ENCODE peak calls at places on chromosomes 16 and 17, in eight cellular contexts. B, J, R, Z, Y, N, F and G are unnamed samples.

GRCh38 chr17:80792373-80792781 is 199.3 kb upstream of the CHMP6 start:
- DNase-seq in B (peak; percentile 13), R (no peak), F (no peak), J (peak; percentile 9), N (no peak), Y (no peak), Z (no peak), G (no peak)

GRCh38 chr17:54221499-54221898 is 398.8 kb downstream of the KIF2B start:
- DNase-seq in J (no peak), N (no peak), B (no peak), R (no peak), Z (no peak), F (no peak), Y (no peak), G (no peak)

GRCh38 chr17:20989481-20989880 is 53.3 kb downstream of the USP22 start:
- DNase-seq in N (no peak), Y (no peak), B (no peak), J (no peak), R (no peak), F (no peak), Z (no peak), G (no peak)

GRCh38 chr16:80804451-80805383 is at the start of gene CDYL2:
- DNase-seq in B (peak; percentile 56), J (peak; percentile 36), R (no peak), Y (no peak), N (peak; percentile 55), Z (peak; percentile 65), F (no peak), G (no peak)

GRCh38 chr16:3106205-3106928 is 6.0 kb upstream of the ZNF205 start:
- DNase-seq in Y (no peak), F (peak; percentile 91), J (peak; percentile 90), Z (peak; percentile 95), N (peak; percentile 91), R (peak; percentile 49), B (peak; percentile 90), G (peak; percentile 95)

GRCh38 chr16:2532494-2533141 is 1.4 kb upstream of the CEMP1 start:
- DNase-seq in F (peak; percentile 43), Y (no peak), N (peak; percentile 57), Z (peak; percentile 88), R (no peak), B (no peak), J (peak; percentile 39), G (peak; percentile 77)

GRCh38 chr17:7633093-7633492 is 3.2 kb downstream of the SHBG start:
- DNase-seq in F (no peak), Y (no peak), Z (no peak), R (no peak), J (no peak), N (no peak), B (no peak), G (no peak)

GRCh38 chr16:51163366-51163765 is 12.3 kb upstream of the SALL1 start:
- DNase-seq in F (no peak), Y (no peak), J (peak; percentile 39), Z (no peak), B (no peak), R (no peak), N (no peak), G (no peak)

GRCh38 chr17:76683011-76683755 is 27.6 kb downstream of the MXRA7 start:
- DNase-seq in R (peak; percentile 21), B (no peak), J (no peak), N (no peak), Z (no peak), Y (no peak), F (no peak), G (peak; percentile 32)

GRCh38 chr16:85555549-85556455 is 57.3 kb upstream of the GSE1 start:
- DNase-seq in F (peak; percentile 53), Z (peak; percentile 55), R (no peak), N (peak; percentile 53), J (no peak), B (no peak), Y (no peak), G (no peak)

GRCh38 chr16:27799866-27800265 is 249.9 kb downstream of the KATNIP start:
- DNase-seq in Y (no peak), R (no peak), Z (no peak), F (no peak), N (no peak), J (no peak), B (no peak), G (no peak)

GRCh38 chr17:6327007-6327406 is 107.9 kb downstream of the AIPL1 start:
- DNase-seq in Y (no peak), F (no peak), N (peak; percentile 31), B (no peak), J (no peak), Z (no peak), R (no peak), G (no peak)

GRCh38 chr17:2192367-2193028 is 111.1 kb downstream of the SMG6 start:
- DNase-seq in Z (no peak), B (peak; percentile 97), Y (no peak), N (peak; percentile 32), R (peak; percentile 80), F (no peak), J (peak; percentile 100), G (peak; percentile 42)

GRCh38 chr17:38660097-38661026 is 14.4 kb downstream of the EPOP start:
- DNase-seq in N (no peak), Y (no peak), Z (no peak), J (no peak), F (no peak), R (peak; percentile 30), B (no peak), G (peak; percentile 23)

GRCh38 chr17:78890111-78890897 is 12.7 kb downstream of the CEP295NL start:
- DNase-seq in Z (peak; percentile 62), F (no peak), B (no peak), J (no peak), N (peak; percentile 53), Y (no peak), R (peak; percentile 100), G (no peak)

GRCh38 chr16:71853413-71853812 is 7.6 kb downstream of the ATXN1L start:
- DNase-seq in J (no peak), N (no peak), F (no peak), R (no peak), Y (no peak), B (no peak), Z (no peak), G (no peak)

GRCh38 chr17:58666858-58667267 is 25.0 kb downstream of the TEX14 start:
- DNase-seq in Z (peak; percentile 74), J (peak; percentile 35), B (peak; percentile 37), F (peak; percentile 94), Y (no peak), N (peak; percentile 77), R (no peak), G (no peak)

GRCh38 chr16:50602531-50603205 is 54.5 kb downstream of the NKD1 start:
- DNase-seq in B (no peak), J (no peak), Z (no peak), R (no peak), F (no peak), Y (no peak), N (no peak), G (no peak)

GRCh38 chr17:8964801-8965393 is 610 bp downstream of the PIK3R5 start:
- DNase-seq in Y (no peak), N (no peak), R (peak; percentile 23), Z (no peak), B (no peak), J (no peak), F (no peak), G (peak; percentile 50)

GRCh38 chr17:56926704-56927103 is 12.9 kb upstream of the TRIM25 start:
- DNase-seq in Z (no peak), Y (no peak), J (no peak), F (no peak), B (no peak), N (no peak), R (no peak), G (peak; percentile 6)

GRCh38 chr17:68053237-68054030 is 17.9 kb downstream of the KPNA2 start:
- DNase-seq in N (peak; percentile 77), Y (no peak), Z (no peak), R (no peak), B (peak; percentile 96), J (peak; percentile 70), F (no peak), G (no peak)

GRCh38 chr16:79601092-79601977 is 798 bp upstream of the MAF start:
- DNase-seq in B (no peak), N (peak; percentile 57), Y (no peak), R (no peak), F (no peak), J (peak; percentile 34), Z (peak; percentile 72), G (no peak)

GRCh38 chr17:65057520-65058075 is 1.1 kb upstream of the GNA13 start:
- DNase-seq in N (peak; percentile 24), J (no peak), B (no peak), R (no peak), Z (peak; percentile 25), Y (no peak), F (no peak), G (no peak)

GRCh38 chr17:65231662-65232335 is 94.6 kb downstream of the RGS9 start:
- DNase-seq in Y (peak; percentile 56), F (peak; percentile 67), R (peak; percentile 89), Z (peak; percentile 37), N (peak; percentile 34), B (peak; percentile 87), J (peak; percentile 89), G (peak; percentile 70)

GRCh38 chr16:28880589-28880915 is 2.3 kb downstream of the ATP2A1 start:
- DNase-seq in J (no peak), N (no peak), F (no peak), R (no peak), Z (no peak), B (no peak), Y (no peak), G (no peak)

GRCh38 chr17:11986179-11986938 is 10.9 kb downstream of the ZNF18 start:
- DNase-seq in B (no peak), F (no peak), J (peak; percentile 56), R (no peak), N (peak; percentile 21), Z (no peak), Y (no peak), G (no peak)

GRCh38 chr17:11628374-11628773 is 30.1 kb downstream of the DNAH9 start:
- DNase-seq in N (no peak), Z (no peak), F (no peak), R (no peak), B (no peak), Y (no peak), J (no peak), G (no peak)